ENCODE peak calls at places on chromosome 11, in eight cellular contexts. One of them, this sample, is unnamed.
A peak's percentile ranks its signal among the peaks of the same experiment; 100 is the strongest.

GRCh38 chr11:94171693-94172440 is 43.2 kb downstream of the PANX1 start:
- DNase-seq in BE2C: peak; percentile 42
- DNase-seq in tibial artery: no peak
- DNase-seq in foreskin fibroblast: peak; percentile 47
- DNase-seq in colonic mucosa: peak; percentile 41
- DNase-seq in right atrium auricular region: no peak
- DNase-seq in transverse colon: peak; percentile 34
- DNase-seq in astrocyte of the spinal cord: no peak
- DNase-seq in this sample: peak; percentile 39

GRCh38 chr11:68167474-68167873 is 45.6 kb downstream of the KMT5B start:
- DNase-seq in BE2C: no peak
- DNase-seq in tibial artery: no peak
- DNase-seq in foreskin fibroblast: no peak
- DNase-seq in colonic mucosa: no peak
- DNase-seq in right atrium auricular region: no peak
- DNase-seq in transverse colon: no peak
- DNase-seq in astrocyte of the spinal cord: no peak
- DNase-seq in this sample: no peak

GRCh38 chr11:129192150-129192549 is at the start of gene ARHGAP32:
- DNase-seq in BE2C: no peak
- DNase-seq in tibial artery: no peak
- DNase-seq in foreskin fibroblast: no peak
- DNase-seq in colonic mucosa: peak; percentile 33
- DNase-seq in right atrium auricular region: no peak
- DNase-seq in transverse colon: peak; percentile 15
- DNase-seq in astrocyte of the spinal cord: no peak
- DNase-seq in this sample: no peak

GRCh38 chr11:81995907-81996306 is 737.8 kb downstream of the FAM181B start:
- DNase-seq in BE2C: no peak
- DNase-seq in tibial artery: no peak
- DNase-seq in foreskin fibroblast: no peak
- DNase-seq in colonic mucosa: no peak
- DNase-seq in right atrium auricular region: no peak
- DNase-seq in transverse colon: no peak
- DNase-seq in astrocyte of the spinal cord: no peak
- DNase-seq in this sample: no peak

GRCh38 chr11:109422755-109423113 is 744 bp downstream of the C11orf87 start:
- DNase-seq in BE2C: peak; percentile 23
- DNase-seq in tibial artery: no peak
- DNase-seq in foreskin fibroblast: peak; percentile 9
- DNase-seq in colonic mucosa: no peak
- DNase-seq in right atrium auricular region: no peak
- DNase-seq in transverse colon: no peak
- DNase-seq in astrocyte of the spinal cord: peak; percentile 51
- DNase-seq in this sample: no peak

GRCh38 chr11:124570160-124570559 is 363 bp downstream of the OR8A1 start:
- DNase-seq in BE2C: no peak
- DNase-seq in tibial artery: no peak
- DNase-seq in foreskin fibroblast: no peak
- DNase-seq in colonic mucosa: no peak
- DNase-seq in right atrium auricular region: no peak
- DNase-seq in transverse colon: no peak
- DNase-seq in astrocyte of the spinal cord: no peak
- DNase-seq in this sample: no peak

GRCh38 chr11:112453601-112454577 is 193.2 kb upstream of the PLET1 start:
- DNase-seq in BE2C: peak; percentile 67
- DNase-seq in tibial artery: no peak
- DNase-seq in foreskin fibroblast: peak; percentile 11
- DNase-seq in colonic mucosa: peak; percentile 50
- DNase-seq in right atrium auricular region: no peak
- DNase-seq in transverse colon: peak; percentile 26
- DNase-seq in astrocyte of the spinal cord: peak; percentile 8
- DNase-seq in this sample: peak; percentile 32

GRCh38 chr11:73752216-73752867 is 8.5 kb downstream of the RAB6A start:
- DNase-seq in BE2C: no peak
- DNase-seq in tibial artery: no peak
- DNase-seq in foreskin fibroblast: no peak
- DNase-seq in colonic mucosa: no peak
- DNase-seq in right atrium auricular region: no peak
- DNase-seq in transverse colon: no peak
- DNase-seq in astrocyte of the spinal cord: no peak
- DNase-seq in this sample: no peak

GRCh38 chr11:2179516-2179915 is 7.9 kb upstream of the TH start:
- DNase-seq in BE2C: no peak
- DNase-seq in tibial artery: no peak
- DNase-seq in foreskin fibroblast: no peak
- DNase-seq in colonic mucosa: no peak
- DNase-seq in right atrium auricular region: no peak
- DNase-seq in transverse colon: no peak
- DNase-seq in astrocyte of the spinal cord: no peak
- DNase-seq in this sample: no peak

GRCh38 chr11:118634435-118635236 is 27.2 kb downstream of the PHLDB1 start:
- DNase-seq in BE2C: peak; percentile 88
- DNase-seq in tibial artery: peak; percentile 94
- DNase-seq in foreskin fibroblast: peak; percentile 58
- DNase-seq in colonic mucosa: peak; percentile 87
- DNase-seq in right atrium auricular region: no peak
- DNase-seq in transverse colon: peak; percentile 88
- DNase-seq in astrocyte of the spinal cord: peak; percentile 76
- DNase-seq in this sample: peak; percentile 68

GRCh38 chr11:76700177-76701100 is 29.9 kb upstream of the LRRC32 start:
- DNase-seq in BE2C: peak; percentile 75
- DNase-seq in tibial artery: no peak
- DNase-seq in foreskin fibroblast: peak; percentile 96
- DNase-seq in colonic mucosa: no peak
- DNase-seq in right atrium auricular region: no peak
- DNase-seq in transverse colon: no peak
- DNase-seq in astrocyte of the spinal cord: peak; percentile 81
- DNase-seq in this sample: peak; percentile 85

GRCh38 chr11:67261942-67262681 is 4.2 kb upstream of the GRK2 start:
- DNase-seq in BE2C: no peak
- DNase-seq in tibial artery: peak; percentile 67
- DNase-seq in foreskin fibroblast: no peak
- DNase-seq in colonic mucosa: peak; percentile 33
- DNase-seq in right atrium auricular region: no peak
- DNase-seq in transverse colon: peak; percentile 11
- DNase-seq in astrocyte of the spinal cord: no peak
- DNase-seq in this sample: no peak

GRCh38 chr11:128628343-128628673 is 41.0 kb upstream of the ETS1 start:
- DNase-seq in BE2C: no peak
- DNase-seq in tibial artery: no peak
- DNase-seq in foreskin fibroblast: no peak
- DNase-seq in colonic mucosa: no peak
- DNase-seq in right atrium auricular region: no peak
- DNase-seq in transverse colon: no peak
- DNase-seq in astrocyte of the spinal cord: no peak
- DNase-seq in this sample: no peak

GRCh38 chr11:30365793-30366517 is 43.1 kb downstream of the ARL14EP start:
- DNase-seq in BE2C: no peak
- DNase-seq in tibial artery: no peak
- DNase-seq in foreskin fibroblast: no peak
- DNase-seq in colonic mucosa: no peak
- DNase-seq in right atrium auricular region: no peak
- DNase-seq in transverse colon: no peak
- DNase-seq in astrocyte of the spinal cord: no peak
- DNase-seq in this sample: no peak

GRCh38 chr11:27215471-27216267 is 147.3 kb downstream of the CCDC34 start:
- DNase-seq in BE2C: no peak
- DNase-seq in tibial artery: no peak
- DNase-seq in foreskin fibroblast: no peak
- DNase-seq in colonic mucosa: peak; percentile 13
- DNase-seq in right atrium auricular region: no peak
- DNase-seq in transverse colon: no peak
- DNase-seq in astrocyte of the spinal cord: peak; percentile 21
- DNase-seq in this sample: peak; percentile 25

GRCh38 chr11:27217948-27218410 is 145.0 kb downstream of the CCDC34 start:
- DNase-seq in BE2C: no peak
- DNase-seq in tibial artery: no peak
- DNase-seq in foreskin fibroblast: peak; percentile 59
- DNase-seq in colonic mucosa: no peak
- DNase-seq in right atrium auricular region: no peak
- DNase-seq in transverse colon: no peak
- DNase-seq in astrocyte of the spinal cord: peak; percentile 92
- DNase-seq in this sample: peak; percentile 90

GRCh38 chr11:27216268-27217149 is 146.5 kb downstream of the CCDC34 start:
- DNase-seq in BE2C: peak; percentile 26
- DNase-seq in tibial artery: no peak
- DNase-seq in foreskin fibroblast: no peak
- DNase-seq in colonic mucosa: peak; percentile 27
- DNase-seq in right atrium auricular region: peak; percentile 66
- DNase-seq in transverse colon: peak; percentile 33
- DNase-seq in astrocyte of the spinal cord: peak; percentile 54
- DNase-seq in this sample: peak; percentile 89

GRCh38 chr11:27217496-27217895 is 145.5 kb downstream of the CCDC34 start:
- DNase-seq in BE2C: no peak
- DNase-seq in tibial artery: no peak
- DNase-seq in foreskin fibroblast: no peak
- DNase-seq in colonic mucosa: no peak
- DNase-seq in right atrium auricular region: no peak
- DNase-seq in transverse colon: no peak
- DNase-seq in astrocyte of the spinal cord: no peak
- DNase-seq in this sample: no peak

GRCh38 chr11:27218498-27219038 is 144.4 kb downstream of the CCDC34 start:
- DNase-seq in BE2C: no peak
- DNase-seq in tibial artery: no peak
- DNase-seq in foreskin fibroblast: peak; percentile 92
- DNase-seq in colonic mucosa: no peak
- DNase-seq in right atrium auricular region: no peak
- DNase-seq in transverse colon: no peak
- DNase-seq in astrocyte of the spinal cord: peak; percentile 93
- DNase-seq in this sample: peak; percentile 94
- H3K4me3 ChIP-seq in BE2C: no peak overlapping the region
- H3K4me3 ChIP-seq in tibial artery: no peak overlapping the region
- H3K4me3 ChIP-seq in foreskin fibroblast: no peak overlapping the region
- H3K4me3 ChIP-seq in colonic mucosa: no peak overlapping the region
- H3K4me3 ChIP-seq in right atrium auricular region: no peak overlapping the region
- H3K4me3 ChIP-seq in transverse colon: no peak overlapping the region
- H3K4me3 ChIP-seq in astrocyte of the spinal cord: no peak overlapping the region
- H3K4me3 ChIP-seq in this sample: no peak overlapping the region

DNA sequence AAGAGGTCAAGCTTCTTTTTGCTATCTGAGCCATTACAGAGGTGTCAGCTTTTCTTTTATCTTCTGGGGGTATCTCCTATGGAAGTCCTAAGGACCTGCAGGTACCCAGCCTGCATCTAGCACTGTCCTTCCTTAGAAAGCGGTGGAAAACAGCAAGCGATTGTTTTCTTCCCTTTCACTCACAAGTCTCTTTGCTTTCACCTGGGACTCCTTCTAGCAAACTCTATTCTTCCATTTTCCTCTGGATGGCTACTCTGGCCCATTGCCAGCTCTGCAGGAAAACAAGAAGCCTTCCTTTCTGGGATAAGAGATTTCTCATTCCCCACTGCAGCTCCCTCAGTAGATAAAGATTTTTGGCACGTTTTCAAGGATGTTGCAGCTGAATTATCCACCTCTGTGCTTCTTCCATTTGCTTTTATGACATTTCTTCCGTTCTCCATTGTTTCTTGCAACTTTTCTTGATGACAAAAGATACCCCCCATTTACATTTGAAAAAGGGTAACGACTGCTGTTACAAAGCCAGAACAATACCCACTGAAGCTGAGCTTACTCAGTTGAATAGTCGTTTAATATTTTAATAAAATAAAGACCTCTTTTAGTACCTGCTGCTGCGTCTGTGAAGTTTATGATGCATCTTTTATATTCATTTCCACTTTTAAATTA is 40.2 kb upstream of the BDNF start:
- DNase-seq in BE2C: no peak
- DNase-seq in tibial artery: no peak
- DNase-seq in foreskin fibroblast: no peak
- DNase-seq in colonic mucosa: no peak
- DNase-seq in right atrium auricular region: no peak
- DNase-seq in transverse colon: no peak
- DNase-seq in astrocyte of the spinal cord: no peak
- DNase-seq in this sample: no peak
- H3K4me3 ChIP-seq in BE2C: no peak overlapping the region
- H3K4me3 ChIP-seq in tibial artery: no peak overlapping the region
- H3K4me3 ChIP-seq in foreskin fibroblast: no peak overlapping the region
- H3K4me3 ChIP-seq in colonic mucosa: no peak overlapping the region
- H3K4me3 ChIP-seq in right atrium auricular region: no peak overlapping the region
- H3K4me3 ChIP-seq in transverse colon: no peak overlapping the region
- H3K4me3 ChIP-seq in astrocyte of the spinal cord: no peak overlapping the region
- H3K4me3 ChIP-seq in this sample: no peak overlapping the region

DNA sequence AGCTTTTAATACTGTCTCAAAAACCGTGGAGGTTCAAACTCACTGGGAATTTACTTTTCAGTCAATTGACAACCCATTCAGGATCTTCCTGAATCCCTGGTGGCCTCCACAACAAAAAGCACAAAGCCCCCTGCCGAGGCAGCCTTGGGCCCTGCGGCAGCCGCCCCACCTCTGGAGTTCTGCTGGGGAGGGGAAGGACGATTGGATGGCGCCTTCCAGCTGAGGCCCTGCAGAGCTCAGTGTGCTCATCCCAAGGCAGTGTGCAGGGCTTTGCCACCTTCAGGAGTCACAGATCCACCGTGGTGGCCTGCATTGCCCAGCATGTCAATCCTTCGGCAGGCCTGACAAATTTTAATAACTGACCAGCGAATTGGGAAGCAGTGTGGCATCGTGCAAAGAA is 7.4 kb downstream of the ZFTA start:
- DNase-seq in BE2C: no peak
- DNase-seq in tibial artery: no peak
- DNase-seq in foreskin fibroblast: no peak
- DNase-seq in colonic mucosa: no peak
- DNase-seq in right atrium auricular region: no peak
- DNase-seq in transverse colon: no peak
- DNase-seq in astrocyte of the spinal cord: no peak
- DNase-seq in this sample: no peak
- H3K4me3 ChIP-seq in BE2C: no peak overlapping the region
- H3K4me3 ChIP-seq in tibial artery: no peak overlapping the region
- H3K4me3 ChIP-seq in foreskin fibroblast: no peak overlapping the region
- H3K4me3 ChIP-seq in colonic mucosa: no peak overlapping the region
- H3K4me3 ChIP-seq in right atrium auricular region: no peak overlapping the region
- H3K4me3 ChIP-seq in transverse colon: no peak overlapping the region
- H3K4me3 ChIP-seq in astrocyte of the spinal cord: no peak overlapping the region
- H3K4me3 ChIP-seq in this sample: no peak overlapping the region

GRCh38 chr11:61497473-61497872 is 11.1 kb upstream of the LRRC10B start:
- DNase-seq in BE2C: no peak
- DNase-seq in tibial artery: no peak
- DNase-seq in foreskin fibroblast: no peak
- DNase-seq in colonic mucosa: no peak
- DNase-seq in right atrium auricular region: no peak
- DNase-seq in transverse colon: no peak
- DNase-seq in astrocyte of the spinal cord: no peak
- DNase-seq in this sample: no peak

GRCh38 chr11:61498767-61499341 is 9.7 kb upstream of the LRRC10B start:
- DNase-seq in BE2C: no peak
- DNase-seq in tibial artery: no peak
- DNase-seq in foreskin fibroblast: no peak
- DNase-seq in colonic mucosa: no peak
- DNase-seq in right atrium auricular region: no peak
- DNase-seq in transverse colon: no peak
- DNase-seq in astrocyte of the spinal cord: no peak
- DNase-seq in this sample: no peak

GRCh38 chr11:61496602-61497400 is 11.7 kb upstream of the LRRC10B start:
- DNase-seq in BE2C: no peak
- DNase-seq in tibial artery: no peak
- DNase-seq in foreskin fibroblast: no peak
- DNase-seq in colonic mucosa: no peak
- DNase-seq in right atrium auricular region: no peak
- DNase-seq in transverse colon: no peak
- DNase-seq in astrocyte of the spinal cord: no peak
- DNase-seq in this sample: no peak

GRCh38 chr11:61497876-61498275 is 10.7 kb upstream of the LRRC10B start:
- DNase-seq in BE2C: no peak
- DNase-seq in tibial artery: no peak
- DNase-seq in foreskin fibroblast: no peak
- DNase-seq in colonic mucosa: no peak
- DNase-seq in right atrium auricular region: no peak
- DNase-seq in transverse colon: no peak
- DNase-seq in astrocyte of the spinal cord: no peak
- DNase-seq in this sample: no peak

GRCh38 chr11:61499816-61500491 is 8.6 kb upstream of the LRRC10B start:
- DNase-seq in BE2C: no peak
- DNase-seq in tibial artery: no peak
- DNase-seq in foreskin fibroblast: no peak
- DNase-seq in colonic mucosa: no peak
- DNase-seq in right atrium auricular region: no peak
- DNase-seq in transverse colon: no peak
- DNase-seq in astrocyte of the spinal cord: no peak
- DNase-seq in this sample: no peak
- H3K4me3 ChIP-seq in BE2C: no peak overlapping the region
- H3K4me3 ChIP-seq in tibial artery: no peak overlapping the region
- H3K4me3 ChIP-seq in foreskin fibroblast: no peak overlapping the region
- H3K4me3 ChIP-seq in colonic mucosa: no peak overlapping the region
- H3K4me3 ChIP-seq in right atrium auricular region: no peak overlapping the region
- H3K4me3 ChIP-seq in transverse colon: no peak overlapping the region
- H3K4me3 ChIP-seq in astrocyte of the spinal cord: no peak overlapping the region
- H3K4me3 ChIP-seq in this sample: no peak overlapping the region

This sample was measured in fibroblast of the aortic adventitia.